ENCODE peak calls at places on chromosome 13, in six cellular contexts. One of them, this sample, is unnamed.

GRCh38 chr13:109330941-109331340 is 455.4 kb downstream of the IRS2 start:
- DNase-seq in GM18507: no peak
- DNase-seq in T-helper 17 cell: no peak
- DNase-seq in NCI-H1105 treated with DMSO at 0.1 percent for 48 hours: no peak
- DNase-seq in activated CD4-positive, alpha-beta T cell treated with anti-CD3 and anti-CD28 coated beads, Interleukin-2, amount 50 U/mL, for 48 hours: no peak
- DNase-seq in DMS53: peak
- DNase-seq in this sample: no peak

GRCh38 chr13:72457151-72457550 is 270.3 kb downstream of the MZT1 start:
- DNase-seq in GM18507: no peak
- DNase-seq in T-helper 17 cell: no peak
- DNase-seq in NCI-H1105 treated with DMSO at 0.1 percent for 48 hours: no peak
- DNase-seq in activated CD4-positive, alpha-beta T cell treated with anti-CD3 and anti-CD28 coated beads, Interleukin-2, amount 50 U/mL, for 48 hours: no peak
- DNase-seq in DMS53: no peak
- DNase-seq in this sample: no peak

GRCh38 chr13:26965976-26966375 is 205.4 kb upstream of the GPR12 start:
- DNase-seq in GM18507: no peak
- DNase-seq in T-helper 17 cell: no peak
- DNase-seq in NCI-H1105 treated with DMSO at 0.1 percent for 48 hours: peak
- DNase-seq in activated CD4-positive, alpha-beta T cell treated with anti-CD3 and anti-CD28 coated beads, Interleukin-2, amount 50 U/mL, for 48 hours: no peak
- DNase-seq in DMS53: peak
- DNase-seq in this sample: no peak

GRCh38 chr13:21686761-21687391 is 16.0 kb downstream of the FGF9 start:
- DNase-seq in GM18507: no peak
- DNase-seq in T-helper 17 cell: no peak
- DNase-seq in NCI-H1105 treated with DMSO at 0.1 percent for 48 hours: no peak
- DNase-seq in activated CD4-positive, alpha-beta T cell treated with anti-CD3 and anti-CD28 coated beads, Interleukin-2, amount 50 U/mL, for 48 hours: no peak
- DNase-seq in DMS53: peak
- DNase-seq in this sample: no peak

GRCh38 chr13:32297206-32297605 is 18.0 kb downstream of the ZAR1L start:
- DNase-seq in GM18507: no peak
- DNase-seq in T-helper 17 cell: no peak
- DNase-seq in NCI-H1105 treated with DMSO at 0.1 percent for 48 hours: no peak
- DNase-seq in activated CD4-positive, alpha-beta T cell treated with anti-CD3 and anti-CD28 coated beads, Interleukin-2, amount 50 U/mL, for 48 hours: no peak
- DNase-seq in DMS53: no peak
- DNase-seq in this sample: no peak

GRCh38 chr13:112103971-112104872 is 37.3 kb downstream of the SOX1 start:
- DNase-seq in GM18507: no peak
- DNase-seq in T-helper 17 cell: no peak
- DNase-seq in NCI-H1105 treated with DMSO at 0.1 percent for 48 hours: no peak
- DNase-seq in activated CD4-positive, alpha-beta T cell treated with anti-CD3 and anti-CD28 coated beads, Interleukin-2, amount 50 U/mL, for 48 hours: no peak
- DNase-seq in DMS53: no peak
- DNase-seq in this sample: no peak

GRCh38 chr13:99153219-99153618 is 47.4 kb upstream of the UBAC2 start:
- DNase-seq in GM18507: no peak
- DNase-seq in T-helper 17 cell: no peak
- DNase-seq in NCI-H1105 treated with DMSO at 0.1 percent for 48 hours: no peak
- DNase-seq in activated CD4-positive, alpha-beta T cell treated with anti-CD3 and anti-CD28 coated beads, Interleukin-2, amount 50 U/mL, for 48 hours: no peak
- DNase-seq in DMS53: no peak
- DNase-seq in this sample: no peak

GRCh38 chr13:31029129-31029528 is 96.7 kb downstream of the TEX26 start:
- DNase-seq in GM18507: no peak
- DNase-seq in T-helper 17 cell: no peak
- DNase-seq in NCI-H1105 treated with DMSO at 0.1 percent for 48 hours: no peak
- DNase-seq in activated CD4-positive, alpha-beta T cell treated with anti-CD3 and anti-CD28 coated beads, Interleukin-2, amount 50 U/mL, for 48 hours: no peak
- DNase-seq in DMS53: peak
- DNase-seq in this sample: no peak

GRCh38 chr13:41515491-41516139 is 58.3 kb downstream of the RGCC start:
- DNase-seq in GM18507: no peak
- DNase-seq in T-helper 17 cell: no peak
- DNase-seq in NCI-H1105 treated with DMSO at 0.1 percent for 48 hours: no peak
- DNase-seq in activated CD4-positive, alpha-beta T cell treated with anti-CD3 and anti-CD28 coated beads, Interleukin-2, amount 50 U/mL, for 48 hours: no peak
- DNase-seq in DMS53: no peak
- DNase-seq in this sample: no peak

This sample was measured in HT-29.